ENCODE peak calls at places on chromosome 13, in ten cellular contexts. One of them, this sample, is unnamed.

GRCh38 chr13:95192998-95193397 is 108.3 kb downstream of the ABCC4 start:
- DNase-seq in effector memory CD8-positive, alpha-beta T cell: no peak
- DNase-seq in G401: no peak
- DNase-seq in mucosa of gallbladder: no peak
- DNase-seq in Peyer's patch: no peak
- DNase-seq in endothelial cell: no peak
- DNase-seq in KG1: no peak
- DNase-seq in AG10803: no peak
- DNase-seq in uterus: no peak
- DNase-seq in RWPE1: no peak
- DNase-seq in this sample: no peak

GRCh38 chr13:79631260-79631659 is 150.3 kb downstream of the NDFIP2 start:
- DNase-seq in endothelial cell: no peak
- DNase-seq in RWPE1: peak
- DNase-seq in G401: peak
- DNase-seq in Peyer's patch: no peak
- DNase-seq in mucosa of gallbladder: peak
- DNase-seq in KG1: no peak
- DNase-seq in uterus: no peak
- DNase-seq in effector memory CD8-positive, alpha-beta T cell: no peak
- DNase-seq in AG10803: peak
- DNase-seq in this sample: no peak

GRCh38 chr13:94480672-94481145 is 1.2 kb upstream of the DCT start:
- DNase-seq in G401: no peak
- DNase-seq in Peyer's patch: no peak
- DNase-seq in KG1: no peak
- DNase-seq in endothelial cell: no peak
- DNase-seq in effector memory CD8-positive, alpha-beta T cell: no peak
- DNase-seq in mucosa of gallbladder: no peak
- DNase-seq in RWPE1: no peak
- DNase-seq in uterus: no peak
- DNase-seq in AG10803: peak
- DNase-seq in this sample: peak

GRCh38 chr13:21322304-21322965 is 136.7 kb downstream of the ZDHHC20 start:
- DNase-seq in uterus: no peak
- DNase-seq in RWPE1: no peak
- DNase-seq in effector memory CD8-positive, alpha-beta T cell: no peak
- DNase-seq in KG1: no peak
- DNase-seq in G401: no peak
- DNase-seq in mucosa of gallbladder: no peak
- DNase-seq in endothelial cell: no peak
- DNase-seq in Peyer's patch: no peak
- DNase-seq in AG10803: no peak
- DNase-seq in this sample: no peak

GRCh38 chr13:27661017-27661416 is 39.3 kb downstream of the POLR1D start:
- DNase-seq in endothelial cell: no peak
- DNase-seq in KG1: no peak
- DNase-seq in mucosa of gallbladder: no peak
- DNase-seq in Peyer's patch: no peak
- DNase-seq in uterus: no peak
- DNase-seq in AG10803: no peak
- DNase-seq in RWPE1: no peak
- DNase-seq in G401: no peak
- DNase-seq in effector memory CD8-positive, alpha-beta T cell: no peak
- DNase-seq in this sample: no peak

GRCh38 chr13:83297591-83298305 is 584.5 kb downstream of the SLITRK1 start:
- DNase-seq in uterus: no peak
- DNase-seq in RWPE1: no peak
- DNase-seq in endothelial cell: no peak
- DNase-seq in G401: no peak
- DNase-seq in Peyer's patch: no peak
- DNase-seq in mucosa of gallbladder: no peak
- DNase-seq in AG10803: peak
- DNase-seq in effector memory CD8-positive, alpha-beta T cell: no peak
- DNase-seq in KG1: no peak
- DNase-seq in this sample: no peak

GRCh38 chr13:20550799-20551198 is 16.2 kb upstream of the IFT88 start:
- DNase-seq in AG10803: peak
- DNase-seq in uterus: no peak
- DNase-seq in G401: no peak
- DNase-seq in mucosa of gallbladder: no peak
- DNase-seq in RWPE1: no peak
- DNase-seq in Peyer's patch: no peak
- DNase-seq in endothelial cell: no peak
- DNase-seq in effector memory CD8-positive, alpha-beta T cell: no peak
- DNase-seq in KG1: no peak
- DNase-seq in this sample: no peak

GRCh38 chr13:45473627-45474026 is 8.9 kb downstream of the COG3 start:
- DNase-seq in G401: no peak
- DNase-seq in Peyer's patch: no peak
- DNase-seq in AG10803: no peak
- DNase-seq in mucosa of gallbladder: no peak
- DNase-seq in KG1: no peak
- DNase-seq in endothelial cell: no peak
- DNase-seq in effector memory CD8-positive, alpha-beta T cell: no peak
- DNase-seq in uterus: no peak
- DNase-seq in RWPE1: no peak
- DNase-seq in this sample: no peak

GRCh38 chr13:20702530-20702929 is 969 bp upstream of the IL17D start:
- DNase-seq in Peyer's patch: no peak
- DNase-seq in G401: peak
- DNase-seq in RWPE1: no peak
- DNase-seq in endothelial cell: no peak
- DNase-seq in AG10803: no peak
- DNase-seq in effector memory CD8-positive, alpha-beta T cell: no peak
- DNase-seq in uterus: no peak
- DNase-seq in mucosa of gallbladder: no peak
- DNase-seq in KG1: no peak
- DNase-seq in this sample: no peak